ENCODE peak calls at places on chromosomes 6 and 20, in eight cellular contexts. J, H, E, Z, M, G, S and F are unnamed samples.

GRCh38 chr20:57346477-57346876 is 4.6 kb upstream of the RAE1 start:
- DNase-seq in M (peak; percentile 64), J (peak; percentile 58), E (no peak), H (peak; percentile 85), Z (peak; percentile 71), S (peak; percentile 80), G (peak; percentile 67), F (peak; percentile 91)

GRCh38 chr6:112027942-112028674 is 25.8 kb upstream of the CCN6 start:
- DNase-seq in J (peak; percentile 55), H (no peak), M (peak; percentile 16), G (no peak), Z (peak; percentile 26), S (peak; percentile 50), E (no peak), F (no peak)

GRCh38 chr6:157727629-157728182 is 95.3 kb upstream of the SNX9 start:
- DNase-seq in H (peak; percentile 3), M (no peak), G (no peak), S (no peak), J (no peak), E (no peak), Z (no peak), F (no peak)

GRCh38 chr20:63159826-63160640 is 55.9 kb downstream of the YTHDF1 start:
- DNase-seq in H (no peak), E (no peak), S (no peak), J (no peak), G (no peak), M (no peak), Z (no peak), F (peak; percentile 17)

GRCh38 chr6:34472425-34472824 is 6.5 kb downstream of the PACSIN1 start:
- DNase-seq in J (no peak), Z (no peak), E (no peak), M (no peak), G (no peak), S (no peak), H (no peak), F (no peak)

GRCh38 chr6:27873101-27874030 is 38.8 kb downstream of the OR2B2 start:
- DNase-seq in M (peak; percentile 52), Z (peak; percentile 77), G (no peak), E (no peak), H (peak; percentile 44), J (peak; percentile 95), S (peak; percentile 86), F (peak; percentile 86)

GRCh38 chr20:36313936-36314335 is 7.8 kb downstream of the DLGAP4 start:
- DNase-seq in J (no peak), G (no peak), S (no peak), E (no peak), M (no peak), H (no peak), Z (no peak), F (no peak)

GRCh38 chr6:29627762-29628418 is 5.1 kb downstream of the GABBR1 start:
- DNase-seq in G (peak; percentile 53), H (peak; percentile 22), M (peak; percentile 33), Z (peak; percentile 63), J (no peak), S (peak; percentile 95), E (peak; percentile 81), F (peak; percentile 46)

GRCh38 chr20:4844325-4844724 is 122.6 kb downstream of the PRND start:
- DNase-seq in G (no peak), E (no peak), H (no peak), Z (no peak), J (no peak), M (no peak), S (no peak), F (no peak)

GRCh38 chr20:4366076-4366475 is 350.7 kb upstream of the RNF24 start:
- DNase-seq in S (peak; percentile 1), G (no peak), M (no peak), H (no peak), J (no peak), Z (no peak), E (no peak), F (no peak)

GRCh38 chr6:149306967-149307366 is 10.5 kb upstream of the TAB2 start:
- DNase-seq in M (no peak), S (peak; percentile 46), G (no peak), E (peak; percentile 47), H (no peak), Z (no peak), J (no peak), F (no peak)

GRCh38 chr6:114543696-114544095 is 200.9 kb upstream of the HS3ST5 start:
- DNase-seq in J (no peak), S (no peak), G (no peak), H (no peak), Z (no peak), M (no peak), E (no peak), F (no peak)

GRCh38 chr6:9766240-9766915 is 648.5 kb downstream of the TFAP2A start:
- DNase-seq in Z (no peak), S (peak; percentile 68), M (no peak), H (no peak), G (no peak), E (no peak), J (no peak), F (no peak)

GRCh38 chr20:61067221-61067620 is 184.8 kb upstream of the CDH4 start:
- DNase-seq in E (no peak), J (no peak), G (no peak), S (no peak), Z (no peak), M (no peak), H (no peak), F (no peak)

GRCh38 chr6:155272353-155273222 is 8.8 kb downstream of the CLDN20 start:
- DNase-seq in E (no peak), S (peak; percentile 51), H (no peak), G (no peak), Z (no peak), M (no peak), J (no peak), F (no peak)

GRCh38 chr6:2432258-2432657 is 186.9 kb upstream of the GMDS start:
- DNase-seq in Z (no peak), E (peak; percentile 84), S (peak; percentile 73), J (no peak), H (no peak), G (no peak), M (no peak), F (no peak)

GRCh38 chr20:13262701-13263335 is 41.7 kb downstream of the ISM1 start:
- DNase-seq in E (no peak), M (no peak), G (no peak), J (no peak), H (no peak), S (no peak), Z (no peak), F (no peak)

GRCh38 chr6:145310116-145310515 is 425.2 kb downstream of the EPM2A start:
- DNase-seq in M (no peak), S (peak; percentile 15), J (no peak), Z (no peak), E (no peak), G (no peak), H (no peak), F (no peak)

GRCh38 chr6:108168980-108169800 is 3.4 kb downstream of the NR2E1 start:
- DNase-seq in H (no peak), S (no peak), G (no peak), J (no peak), Z (no peak), M (no peak), E (no peak), F (no peak)

GRCh38 chr20:50070361-50070760 is 42.6 kb downstream of the UBE2V1 start:
- DNase-seq in M (no peak), G (no peak), E (no peak), J (no peak), S (no peak), H (no peak), Z (no peak), F (no peak)

GRCh38 chr6:5787054-5787720 is 219.5 kb downstream of the NRN1 start:
- DNase-seq in H (no peak), J (no peak), Z (no peak), G (no peak), S (no peak), E (no peak), M (no peak), F (no peak)

GRCh38 chr6:161058746-161059145 is 67.2 kb downstream of the MAP3K4 start:
- DNase-seq in S (no peak), J (no peak), H (no peak), G (no peak), E (no peak), Z (no peak), M (no peak), F (no peak)

GRCh38 chr6:125812394-125813231 is 21.9 kb downstream of the NCOA7 start:
- DNase-seq in E (peak; percentile 87), G (no peak), Z (no peak), H (no peak), S (peak; percentile 97), J (no peak), M (no peak), F (no peak)

GRCh38 chr6:45608252-45608911 is 230.6 kb upstream of the SUPT3H start:
- DNase-seq in J (peak; percentile 43), G (no peak), S (peak; percentile 48), E (peak; percentile 26), Z (no peak), M (no peak), H (peak; percentile 42), F (no peak)